ENCODE peak calls at places on chromosomes 1 and 21, in five cellular contexts. H, X, A, V and B are unnamed samples.

GRCh38 chr1:170267317-170267716 is 121.6 kb downstream of the NTMT2 start:
- DNase-seq in H (no peak), X (no peak), A (peak; percentile 28), V (peak; percentile 22), B (no peak)

GRCh38 chr1:221336141-221336540 is 405.7 kb downstream of the DUSP10 start:
- DNase-seq in H (no peak), X (no peak), A (no peak), V (peak; percentile 55), B (no peak)

GRCh38 chr1:167668108-167668507 is 38.1 kb downstream of the RCSD1 start:
- DNase-seq in H (no peak), X (no peak), A (no peak), V (no peak), B (no peak)

GRCh38 chr1:176989754-176990153 is 174.8 kb downstream of the ASTN1 start:
- DNase-seq in H (no peak), X (no peak), A (no peak), V (no peak), B (no peak)

GRCh38 chr1:49331066-49331852 is 554.6 kb upstream of the BEND5 start:
- DNase-seq in H (no peak), X (peak; percentile 16), A (no peak), V (no peak), B (no peak)

GRCh38 chr1:157181258-157181657 is 43.1 kb upstream of the ETV3 start:
- DNase-seq in H (peak; percentile 31), X (no peak), A (no peak), V (no peak), B (no peak)

GRCh38 chr1:21517161-21517589 is 8.0 kb downstream of the ALPL start:
- DNase-seq in H (no peak), X (no peak), A (no peak), V (no peak), B (no peak)

GRCh38 chr1:203926025-203926540 is 64.7 kb downstream of the SNRPE start:
- DNase-seq in H (no peak), X (no peak), A (peak; percentile 28), V (peak; percentile 67), B (no peak)

GRCh38 chr1:29133861-29134694 is 10.4 kb upstream of the TMEM200B start:
- DNase-seq in H (no peak), X (peak; percentile 39), A (no peak), V (no peak), B (no peak)

GRCh38 chr1:168234846-168235547 is 9.2 kb downstream of the SFT2D2 start:
- DNase-seq in H (peak; percentile 81), X (no peak), A (peak; percentile 53), V (no peak), B (peak; percentile 25)

GRCh38 chr1:195335541-195335940 is 1272.7 kb downstream of the KCNT2 start:
- DNase-seq in H (no peak), X (no peak), A (no peak), V (peak; percentile 54), B (no peak)

GRCh38 chr1:227766015-227766634 is 30.9 kb downstream of the SNAP47 start:
- DNase-seq in H (no peak), X (no peak), A (no peak), V (no peak), B (no peak)

GRCh38 chr1:109586055-109586454 is 33.4 kb downstream of the GNAT2 start:
- DNase-seq in H (no peak), X (no peak), A (no peak), V (no peak), B (no peak)

GRCh38 chr1:212506666-212507065 is 73.9 kb downstream of the NENF start:
- DNase-seq in H (no peak), X (no peak), A (no peak), V (no peak), B (no peak)

GRCh38 chr1:216750031-216750627 is 26.9 kb upstream of the ESRRG start:
- DNase-seq in H (peak; percentile 66), X (peak; percentile 54), A (peak; percentile 45), V (peak; percentile 57), B (peak; percentile 15)

GRCh38 chr21:19076031-19076430 is 672.4 kb upstream of the TMPRSS15 start:
- DNase-seq in H (no peak), X (no peak), A (no peak), V (no peak), B (no peak)

GRCh38 chr1:38064232-38064903 is 17.8 kb upstream of the POU3F1 start:
- DNase-seq in H (no peak), X (no peak), A (peak; percentile 84), V (peak; percentile 51), B (peak; percentile 60)

GRCh38 chr1:206953126-206953525 is 6.9 kb upstream of the PIGR start:
- DNase-seq in H (no peak), X (no peak), A (no peak), V (no peak), B (no peak)

GRCh38 chr1:11845641-11846335 is 1.8 kb downstream of the NPPA start:
- DNase-seq in H (peak; percentile 15), X (no peak), A (no peak), V (no peak), B (no peak)

GRCh38 chr1:207241164-207241934 is 80.1 kb upstream of the CD55 start:
- DNase-seq in H (no peak), X (no peak), A (no peak), V (no peak), B (no peak)

GRCh38 chr1:2974701-2975301 is 46.5 kb upstream of the ACTRT2 start:
- DNase-seq in H (no peak), X (peak; percentile 9), A (no peak), V (no peak), B (no peak)

GRCh38 chr1:225813250-225813964 is 3.5 kb downstream of the EPHX1 start:
- DNase-seq in H (no peak), X (peak; percentile 81), A (peak; percentile 37), V (peak; percentile 86), B (no peak)

GRCh38 chr1:119917304-119918055 is 21.2 kb upstream of the ADAM30 start:
- DNase-seq in H (no peak), X (no peak), A (no peak), V (no peak), B (no peak)

GRCh38 chr1:41535236-41535720 is 50.8 kb upstream of the EDN2 start:
- DNase-seq in H (no peak), X (no peak), A (no peak), V (no peak), B (no peak)

GRCh38 chr1:217224201-217224600 is 406.7 kb downstream of the GPATCH2 start:
- DNase-seq in H (no peak), X (no peak), A (no peak), V (no peak), B (no peak)

GRCh38 chr1:39787468-39787867 is 1.2 kb downstream of the BMP8B start:
- DNase-seq in H (no peak), X (no peak), A (no peak), V (no peak), B (no peak)

GRCh38 chr1:39791838-39792237 is 3.2 kb upstream of the BMP8B start:
- DNase-seq in H (no peak), X (no peak), A (no peak), V (no peak), B (no peak)

GRCh38 chr1:39788758-39789570 is at the start of gene BMP8B:
- DNase-seq in H (peak; percentile 77), X (peak; percentile 80), A (no peak), V (no peak), B (no peak)

GRCh38 chr1:39789571-39790110 is 976 bp upstream of the BMP8B start:
- DNase-seq in H (peak; percentile 15), X (no peak), A (no peak), V (no peak), B (no peak)

DNA sequence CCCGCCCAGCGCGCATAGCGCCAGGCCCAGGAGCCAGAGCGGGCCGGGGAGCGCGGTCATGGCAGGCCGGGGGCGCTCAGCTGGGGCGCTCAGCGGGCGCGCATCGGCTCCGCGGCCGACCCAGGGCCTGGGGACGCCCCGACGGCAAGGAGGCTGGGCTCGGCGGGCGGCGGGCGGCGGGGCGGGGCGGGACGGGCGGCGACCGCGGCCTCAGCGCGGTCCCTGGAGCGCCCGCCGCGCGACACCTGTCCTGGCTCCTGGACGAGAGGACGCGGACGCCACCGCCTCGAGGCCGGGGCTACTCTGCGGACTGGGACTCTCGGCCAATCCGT is 273 bp downstream of the BMP8B start:
- DNase-seq in H (no peak), X (no peak), A (no peak), V (no peak), B (no peak)
- H3K4me3 ChIP-seq in H (peak overlapping the region; percentile 71), X (peak overlapping the region; percentile 59), A (peak overlapping the region; percentile 15), V (no peak overlapping the region), B (peak overlapping the region; percentile 15)

DNA sequence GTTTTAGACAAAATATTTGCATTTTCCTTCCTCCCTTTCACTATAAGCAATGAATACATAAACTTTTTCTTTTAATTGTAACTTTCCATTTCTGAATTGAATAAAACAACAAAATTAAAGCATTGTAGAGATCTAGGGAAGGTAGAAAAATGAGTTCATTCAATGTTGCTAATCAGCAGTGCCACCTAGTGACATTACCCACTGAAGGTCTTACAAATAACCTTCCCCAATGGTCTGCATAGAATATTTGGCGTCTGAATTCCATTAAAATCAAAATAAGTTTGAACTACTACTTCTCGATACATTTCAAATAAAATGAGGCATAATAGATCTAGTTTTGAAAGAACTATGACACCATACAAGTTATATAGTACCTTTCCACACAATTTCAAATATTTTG is 19.6 kb downstream of the FH start:
- DNase-seq in H (peak; percentile 29), X (no peak), A (peak; percentile 9), V (peak; percentile 55), B (no peak)
- TF ChIP-seq CTCF in H (peak; percentile 55), X (no peak), A (peak; percentile 58), V (peak; percentile 71), B (peak; percentile 45)

GRCh38 chr1:161709373-161709772 is 2.3 kb downstream of the FCRLA start:
- DNase-seq in H (no peak), X (no peak), A (no peak), V (no peak), B (no peak)

GRCh38 chr1:161705537-161705936 is 1.5 kb upstream of the FCRLA start:
- DNase-seq in H (no peak), X (no peak), A (no peak), V (no peak), B (no peak)

GRCh38 chr1:161706116-161706482 is 930 bp upstream of the FCRLA start:
- DNase-seq in H (no peak), X (no peak), A (peak; percentile 56), V (peak; percentile 82), B (no peak)

GRCh38 chr1:161706483-161707347 is at the start of gene FCRLA:
- DNase-seq in H (peak; percentile 58), X (no peak), A (peak; percentile 95), V (peak; percentile 91), B (peak; percentile 72)

GRCh38 chr1:161707503-161707902 is 474 bp downstream of the FCRLA start:
- DNase-seq in H (no peak), X (no peak), A (no peak), V (no peak), B (no peak)
- H3K4me3 ChIP-seq in H (no peak overlapping the region), X (no peak overlapping the region), A (no peak overlapping the region), V (no peak overlapping the region), B (no peak overlapping the region)

DNA sequence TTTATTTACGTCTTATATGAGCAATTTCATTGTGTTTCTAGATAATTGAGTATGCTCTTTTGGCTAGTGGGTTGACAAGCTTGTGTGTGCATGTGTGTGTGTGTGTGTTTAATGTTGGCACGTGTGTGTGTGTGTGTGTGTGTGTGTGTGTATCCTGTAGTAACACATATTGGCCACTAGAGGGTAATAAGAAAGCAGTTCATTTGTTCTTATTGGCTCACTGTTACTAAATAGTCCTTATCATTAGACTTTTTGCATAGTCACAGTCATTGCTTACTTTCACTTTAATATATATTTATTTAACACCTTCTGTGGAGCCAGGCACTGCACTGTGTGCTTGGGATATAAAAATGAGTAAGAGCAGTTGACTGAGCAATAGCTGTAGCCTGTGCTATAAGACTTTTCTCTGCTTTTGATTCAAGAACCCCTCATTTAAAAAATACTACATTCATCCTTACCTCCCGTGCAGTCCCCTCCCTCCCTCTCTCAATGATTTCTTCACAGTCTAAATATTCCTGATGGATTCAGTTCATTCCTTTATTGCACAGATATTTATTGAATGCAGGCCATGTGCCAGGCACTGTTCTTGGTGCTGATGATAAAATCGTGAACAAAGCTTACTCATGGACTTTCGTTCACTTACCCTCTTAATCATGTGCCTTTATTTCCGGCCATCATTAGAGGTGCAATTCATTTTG is 96.7 kb downstream of the DYRK1A start:
- DNase-seq in H (peak; percentile 46), X (no peak), A (peak; percentile 37), V (peak; percentile 74), B (peak; percentile 21)
- TF ChIP-seq CTCF in H (peak; percentile 84), X (peak; percentile 9), A (peak; percentile 66), V (peak; percentile 73), B (peak; percentile 59)